ENCODE peak calls at places on chromosomes 5 and 9, in nine cellular contexts. One of them, this sample, is unnamed.

GRCh38 chr9:121192959-121193645 is 8.6 kb downstream of the RAB14 start:
- DNase-seq in HCT116: no peak
- DNase-seq in IMR-90: peak
- DNase-seq in H9: no peak
- DNase-seq in SK-N-MC: no peak
- DNase-seq in neural progenitor cell: no peak
- DNase-seq in H1: no peak
- DNase-seq in GM23248: peak
- DNase-seq in fibroblast of lung: peak
- DNase-seq in this sample: no peak

GRCh38 chr9:68949271-68950000 is 64.5 kb downstream of the PRKACG start:
- DNase-seq in H1: no peak
- DNase-seq in HCT116: no peak
- DNase-seq in IMR-90: no peak
- DNase-seq in SK-N-MC: no peak
- DNase-seq in fibroblast of lung: peak
- DNase-seq in H9: no peak
- DNase-seq in GM23248: no peak
- DNase-seq in neural progenitor cell: no peak
- DNase-seq in this sample: no peak

GRCh38 chr5:11719888-11720481 is 184.3 kb downstream of the CTNND2 start:
- DNase-seq in HCT116: no peak
- DNase-seq in H1: no peak
- DNase-seq in fibroblast of lung: no peak
- DNase-seq in neural progenitor cell: peak
- DNase-seq in IMR-90: no peak
- DNase-seq in H9: peak
- DNase-seq in SK-N-MC: peak
- DNase-seq in GM23248: peak
- DNase-seq in this sample: peak

GRCh38 chr5:38607930-38608545 is 51.6 kb upstream of the LIFR start:
- DNase-seq in SK-N-MC: no peak
- DNase-seq in H1: no peak
- DNase-seq in GM23248: no peak
- DNase-seq in neural progenitor cell: no peak
- DNase-seq in HCT116: no peak
- DNase-seq in fibroblast of lung: peak
- DNase-seq in H9: no peak
- DNase-seq in IMR-90: peak
- DNase-seq in this sample: no peak

GRCh38 chr5:43037929-43038510 is 2.1 kb downstream of the ANXA2R start:
- DNase-seq in IMR-90: peak
- DNase-seq in fibroblast of lung: peak
- DNase-seq in neural progenitor cell: peak
- DNase-seq in H9: no peak
- DNase-seq in SK-N-MC: no peak
- DNase-seq in HCT116: no peak
- DNase-seq in GM23248: peak
- DNase-seq in H1: no peak
- DNase-seq in this sample: peak

GRCh38 chr9:97689401-97689800 is 7.7 kb downstream of the XPA start:
- DNase-seq in GM23248: no peak
- DNase-seq in SK-N-MC: no peak
- DNase-seq in IMR-90: peak
- DNase-seq in fibroblast of lung: no peak
- DNase-seq in H9: no peak
- DNase-seq in H1: no peak
- DNase-seq in neural progenitor cell: no peak
- DNase-seq in HCT116: no peak
- DNase-seq in this sample: no peak

GRCh38 chr9:78316151-78316892 is 19.4 kb downstream of the PSAT1 start:
- DNase-seq in fibroblast of lung: no peak
- DNase-seq in SK-N-MC: no peak
- DNase-seq in neural progenitor cell: no peak
- DNase-seq in HCT116: no peak
- DNase-seq in H1: no peak
- DNase-seq in IMR-90: no peak
- DNase-seq in H9: no peak
- DNase-seq in GM23248: no peak
- DNase-seq in this sample: no peak

GRCh38 chr9:35073276-35073607 is 817 bp upstream of the VCP start:
- DNase-seq in IMR-90: peak
- DNase-seq in fibroblast of lung: no peak
- DNase-seq in H9: no peak
- DNase-seq in neural progenitor cell: no peak
- DNase-seq in HCT116: no peak
- DNase-seq in SK-N-MC: no peak
- DNase-seq in GM23248: no peak
- DNase-seq in H1: no peak
- DNase-seq in this sample: no peak

GRCh38 chr5:110802998-110803397 is 64.2 kb downstream of the SLC25A46 start:
- DNase-seq in neural progenitor cell: no peak
- DNase-seq in HCT116: no peak
- DNase-seq in H1: no peak
- DNase-seq in GM23248: no peak
- DNase-seq in H9: no peak
- DNase-seq in fibroblast of lung: no peak
- DNase-seq in SK-N-MC: no peak
- DNase-seq in IMR-90: no peak
- DNase-seq in this sample: no peak

GRCh38 chr5:982377-983237 is 26.0 kb upstream of the NKD2 start:
- DNase-seq in SK-N-MC: no peak
- DNase-seq in H9: peak
- DNase-seq in GM23248: peak
- DNase-seq in IMR-90: no peak
- DNase-seq in H1: peak
- DNase-seq in fibroblast of lung: no peak
- DNase-seq in HCT116: no peak
- DNase-seq in neural progenitor cell: peak
- DNase-seq in this sample: no peak

GRCh38 chr5:6469836-6470235 is 21.2 kb downstream of the UBE2QL1 start:
- DNase-seq in IMR-90: no peak
- DNase-seq in SK-N-MC: no peak
- DNase-seq in HCT116: no peak
- DNase-seq in H9: no peak
- DNase-seq in neural progenitor cell: no peak
- DNase-seq in H1: no peak
- DNase-seq in fibroblast of lung: no peak
- DNase-seq in GM23248: no peak
- DNase-seq in this sample: no peak

GRCh38 chr5:139796061-139796806 is 626 bp downstream of the PSD2 start:
- DNase-seq in neural progenitor cell: peak
- DNase-seq in SK-N-MC: no peak
- DNase-seq in H9: peak
- DNase-seq in H1: no peak
- DNase-seq in IMR-90: no peak
- DNase-seq in GM23248: no peak
- DNase-seq in fibroblast of lung: no peak
- DNase-seq in HCT116: no peak
- DNase-seq in this sample: no peak

GRCh38 chr9:124594673-124595072 is 87.5 kb upstream of the NR5A1 start:
- DNase-seq in neural progenitor cell: peak
- DNase-seq in GM23248: no peak
- DNase-seq in H9: no peak
- DNase-seq in fibroblast of lung: peak
- DNase-seq in IMR-90: peak
- DNase-seq in SK-N-MC: no peak
- DNase-seq in HCT116: no peak
- DNase-seq in H1: no peak
- DNase-seq in this sample: no peak

GRCh38 chr5:143188692-143189091 is 214.8 kb downstream of the NR3C1 start:
- DNase-seq in IMR-90: no peak
- DNase-seq in H1: no peak
- DNase-seq in H9: no peak
- DNase-seq in fibroblast of lung: no peak
- DNase-seq in SK-N-MC: no peak
- DNase-seq in HCT116: no peak
- DNase-seq in neural progenitor cell: no peak
- DNase-seq in GM23248: no peak
- DNase-seq in this sample: no peak

GRCh38 chr5:168683247-168683926 is 104.2 kb upstream of the PANK3 start:
- DNase-seq in IMR-90: no peak
- DNase-seq in fibroblast of lung: no peak
- DNase-seq in H1: no peak
- DNase-seq in HCT116: no peak
- DNase-seq in H9: no peak
- DNase-seq in SK-N-MC: no peak
- DNase-seq in neural progenitor cell: no peak
- DNase-seq in GM23248: no peak
- DNase-seq in this sample: no peak

GRCh38 chr5:133552925-133553525 is 59.3 kb downstream of the FSTL4 start:
- DNase-seq in H9: peak
- DNase-seq in neural progenitor cell: peak
- DNase-seq in H1: peak
- DNase-seq in SK-N-MC: no peak
- DNase-seq in fibroblast of lung: peak
- DNase-seq in GM23248: peak
- DNase-seq in HCT116: peak
- DNase-seq in IMR-90: peak
- DNase-seq in this sample: peak

GRCh38 chr5:33229216-33229615 is 211.5 kb upstream of the TARS1 start:
- DNase-seq in IMR-90: no peak
- DNase-seq in fibroblast of lung: no peak
- DNase-seq in H9: no peak
- DNase-seq in H1: no peak
- DNase-seq in HCT116: no peak
- DNase-seq in SK-N-MC: no peak
- DNase-seq in GM23248: no peak
- DNase-seq in neural progenitor cell: no peak
- DNase-seq in this sample: no peak

GRCh38 chr5:112136773-112137172 is 282.3 kb downstream of the EPB41L4A start:
- DNase-seq in SK-N-MC: no peak
- DNase-seq in H9: no peak
- DNase-seq in neural progenitor cell: no peak
- DNase-seq in IMR-90: no peak
- DNase-seq in H1: no peak
- DNase-seq in HCT116: no peak
- DNase-seq in fibroblast of lung: no peak
- DNase-seq in GM23248: no peak
- DNase-seq in this sample: no peak

GRCh38 chr5:151382576-151382975 is 35.2 kb upstream of the SLC36A2 start:
- DNase-seq in H1: no peak
- DNase-seq in H9: no peak
- DNase-seq in neural progenitor cell: no peak
- DNase-seq in HCT116: no peak
- DNase-seq in fibroblast of lung: no peak
- DNase-seq in SK-N-MC: no peak
- DNase-seq in IMR-90: no peak
- DNase-seq in GM23248: no peak
- DNase-seq in this sample: no peak

GRCh38 chr9:130186051-130186450 is 13.8 kb downstream of the NCS1 start:
- DNase-seq in IMR-90: peak
- DNase-seq in SK-N-MC: no peak
- DNase-seq in H1: no peak
- DNase-seq in GM23248: no peak
- DNase-seq in H9: no peak
- DNase-seq in HCT116: no peak
- DNase-seq in neural progenitor cell: no peak
- DNase-seq in fibroblast of lung: peak
- DNase-seq in this sample: no peak

GRCh38 chr5:26432393-26432792 is 606.0 kb downstream of the CDH9 start:
- DNase-seq in neural progenitor cell: no peak
- DNase-seq in H1: no peak
- DNase-seq in GM23248: no peak
- DNase-seq in H9: no peak
- DNase-seq in SK-N-MC: no peak
- DNase-seq in fibroblast of lung: no peak
- DNase-seq in HCT116: no peak
- DNase-seq in IMR-90: no peak
- DNase-seq in this sample: no peak

GRCh38 chr5:3778000-3778570 is 182.5 kb downstream of the IRX1 start:
- DNase-seq in IMR-90: no peak
- DNase-seq in neural progenitor cell: no peak
- DNase-seq in HCT116: no peak
- DNase-seq in H1: no peak
- DNase-seq in SK-N-MC: no peak
- DNase-seq in H9: no peak
- DNase-seq in fibroblast of lung: no peak
- DNase-seq in GM23248: no peak
- DNase-seq in this sample: no peak

GRCh38 chr9:99140685-99141314 is 35.9 kb downstream of the TGFBR1 start:
- DNase-seq in IMR-90: peak
- DNase-seq in H9: peak
- DNase-seq in H1: peak
- DNase-seq in neural progenitor cell: peak
- DNase-seq in GM23248: peak
- DNase-seq in HCT116: peak
- DNase-seq in SK-N-MC: no peak
- DNase-seq in fibroblast of lung: peak
- DNase-seq in this sample: peak

GRCh38 chr9:123304340-123304691 is 35.9 kb upstream of the STRBP start:
- DNase-seq in SK-N-MC: no peak
- DNase-seq in neural progenitor cell: no peak
- DNase-seq in GM23248: no peak
- DNase-seq in fibroblast of lung: no peak
- DNase-seq in HCT116: no peak
- DNase-seq in H9: no peak
- DNase-seq in H1: no peak
- DNase-seq in IMR-90: no peak
- DNase-seq in this sample: no peak
- H3K27ac ChIP-seq in SK-N-MC: peak
- H3K27ac ChIP-seq in neural progenitor cell: no peak
- H3K27ac ChIP-seq in GM23248: no peak
- H3K27ac ChIP-seq in fibroblast of lung: no peak
- H3K27ac ChIP-seq in HCT116: no peak
- H3K27ac ChIP-seq in H9: no peak
- H3K27ac ChIP-seq in H1: no peak
- H3K27ac ChIP-seq in IMR-90: no peak
- H3K27ac ChIP-seq in this sample: no peak

GRCh38 chr5:176533894-176534611 is 3.1 kb downstream of the RNF44 start:
- DNase-seq in neural progenitor cell: no peak
- DNase-seq in HCT116: no peak
- DNase-seq in GM23248: peak
- DNase-seq in IMR-90: peak
- DNase-seq in fibroblast of lung: no peak
- DNase-seq in H1: no peak
- DNase-seq in SK-N-MC: no peak
- DNase-seq in H9: no peak
- DNase-seq in this sample: peak
- H3K9ac ChIP-seq in neural progenitor cell: no peak
- H3K9ac ChIP-seq in HCT116: no peak
- H3K9ac ChIP-seq in GM23248: no peak
- H3K9ac ChIP-seq in IMR-90: no peak
- H3K9ac ChIP-seq in fibroblast of lung: no peak
- H3K9ac ChIP-seq in H1: no peak
- H3K9ac ChIP-seq in SK-N-MC: peak
- H3K9ac ChIP-seq in H9: no peak
- H3K9ac ChIP-seq in this sample: peak

GRCh38 chr5:132392978-132393825 is 23.7 kb downstream of the SLC22A5 start:
- DNase-seq in IMR-90: no peak
- DNase-seq in SK-N-MC: no peak
- DNase-seq in neural progenitor cell: no peak
- DNase-seq in fibroblast of lung: no peak
- DNase-seq in H9: no peak
- DNase-seq in HCT116: no peak
- DNase-seq in H1: no peak
- DNase-seq in GM23248: no peak
- DNase-seq in this sample: no peak
- H3K27ac ChIP-seq in IMR-90: no peak
- H3K27ac ChIP-seq in SK-N-MC: no peak
- H3K27ac ChIP-seq in neural progenitor cell: no peak
- H3K27ac ChIP-seq in fibroblast of lung: no peak
- H3K27ac ChIP-seq in H9: no peak
- H3K27ac ChIP-seq in HCT116: no peak
- H3K27ac ChIP-seq in H1: no peak
- H3K27ac ChIP-seq in GM23248: no peak
- H3K27ac ChIP-seq in this sample: no peak

GRCh38 chr5:163535290-163535689 is 29.9 kb downstream of the MAT2B start:
- DNase-seq in neural progenitor cell: no peak
- DNase-seq in H1: no peak
- DNase-seq in H9: no peak
- DNase-seq in HCT116: no peak
- DNase-seq in IMR-90: no peak
- DNase-seq in GM23248: no peak
- DNase-seq in SK-N-MC: no peak
- DNase-seq in fibroblast of lung: no peak
- DNase-seq in this sample: no peak
- H3K9ac ChIP-seq in neural progenitor cell: no peak
- H3K9ac ChIP-seq in H1: no peak
- H3K9ac ChIP-seq in H9: no peak
- H3K9ac ChIP-seq in HCT116: no peak
- H3K9ac ChIP-seq in IMR-90: no peak
- H3K9ac ChIP-seq in GM23248: no peak
- H3K9ac ChIP-seq in SK-N-MC: no peak
- H3K9ac ChIP-seq in fibroblast of lung: no peak
- H3K9ac ChIP-seq in this sample: no peak

This sample was measured in colonic mucosa.